ENCODE peak calls at places on chromosomes 12 and 14, in ten cellular contexts. One of them, this sample, is unnamed.

GRCh38 chr12:107894589-107894988 is 120.1 kb downstream of the ASCL4 start:
- DNase-seq in HepG2: no peak
- DNase-seq in right lobe of liver: no peak
- DNase-seq in mucosa of descending colon: no peak
- DNase-seq in Panc1: no peak
- DNase-seq in right cardiac atrium: no peak
- DNase-seq in neuronal stem cell: no peak
- DNase-seq in uterus: no peak
- DNase-seq in left ventricle myocardium inferior: no peak
- DNase-seq in upper lobe of right lung: no peak
- DNase-seq in this sample: no peak

GRCh38 chr14:93937519-93937918 is 10.4 kb downstream of the FAM181A start:
- DNase-seq in upper lobe of right lung: no peak
- DNase-seq in uterus: no peak
- DNase-seq in Panc1: no peak
- DNase-seq in mucosa of descending colon: no peak
- DNase-seq in left ventricle myocardium inferior: no peak
- DNase-seq in right cardiac atrium: no peak
- DNase-seq in HepG2: no peak
- DNase-seq in neuronal stem cell: no peak
- DNase-seq in right lobe of liver: no peak
- DNase-seq in this sample: peak; percentile 98

GRCh38 chr12:18551703-18552102 is 186.1 kb downstream of the PLCZ1 start:
- DNase-seq in Panc1: no peak
- DNase-seq in right lobe of liver: no peak
- DNase-seq in mucosa of descending colon: no peak
- DNase-seq in right cardiac atrium: no peak
- DNase-seq in uterus: no peak
- DNase-seq in upper lobe of right lung: no peak
- DNase-seq in HepG2: no peak
- DNase-seq in neuronal stem cell: no peak
- DNase-seq in left ventricle myocardium inferior: no peak
- DNase-seq in this sample: no peak

GRCh38 chr14:38357557-38357956 is 101.7 kb upstream of the CLEC14A start:
- DNase-seq in right cardiac atrium: no peak
- DNase-seq in mucosa of descending colon: no peak
- DNase-seq in uterus: peak; percentile 17
- DNase-seq in neuronal stem cell: no peak
- DNase-seq in Panc1: no peak
- DNase-seq in upper lobe of right lung: no peak
- DNase-seq in right lobe of liver: no peak
- DNase-seq in HepG2: no peak
- DNase-seq in left ventricle myocardium inferior: no peak
- DNase-seq in this sample: no peak

GRCh38 chr12:3003593-3003992 is 44.4 kb downstream of the TEAD4 start:
- DNase-seq in mucosa of descending colon: no peak
- DNase-seq in left ventricle myocardium inferior: no peak
- DNase-seq in neuronal stem cell: no peak
- DNase-seq in upper lobe of right lung: no peak
- DNase-seq in right lobe of liver: no peak
- DNase-seq in uterus: no peak
- DNase-seq in right cardiac atrium: no peak
- DNase-seq in HepG2: no peak
- DNase-seq in Panc1: no peak
- DNase-seq in this sample: no peak

GRCh38 chr14:72613196-72613974 is 280.5 kb downstream of the DPF3 start:
- DNase-seq in neuronal stem cell: no peak
- DNase-seq in Panc1: no peak
- DNase-seq in HepG2: no peak
- DNase-seq in right cardiac atrium: peak; percentile 91
- DNase-seq in right lobe of liver: peak; percentile 92
- DNase-seq in left ventricle myocardium inferior: peak; percentile 88
- DNase-seq in mucosa of descending colon: peak; percentile 37
- DNase-seq in uterus: peak; percentile 41
- DNase-seq in upper lobe of right lung: no peak
- DNase-seq in this sample: no peak

GRCh38 chr12:20487519-20487918 is 119.2 kb downstream of the PDE3A start:
- DNase-seq in Panc1: no peak
- DNase-seq in uterus: no peak
- DNase-seq in HepG2: no peak
- DNase-seq in upper lobe of right lung: no peak
- DNase-seq in left ventricle myocardium inferior: no peak
- DNase-seq in mucosa of descending colon: no peak
- DNase-seq in neuronal stem cell: no peak
- DNase-seq in right cardiac atrium: no peak
- DNase-seq in right lobe of liver: no peak
- DNase-seq in this sample: no peak

GRCh38 chr12:47078733-47079364 is 572 bp upstream of the PCED1B start:
- DNase-seq in right lobe of liver: peak; percentile 44
- DNase-seq in HepG2: no peak
- DNase-seq in neuronal stem cell: no peak
- DNase-seq in Panc1: no peak
- DNase-seq in uterus: peak; percentile 30
- DNase-seq in mucosa of descending colon: peak; percentile 26
- DNase-seq in right cardiac atrium: peak; percentile 69
- DNase-seq in upper lobe of right lung: peak; percentile 72
- DNase-seq in left ventricle myocardium inferior: no peak
- DNase-seq in this sample: no peak

GRCh38 chr12:102429755-102430154 is 50.6 kb downstream of the IGF1 start:
- DNase-seq in mucosa of descending colon: peak; percentile 3
- DNase-seq in right lobe of liver: no peak
- DNase-seq in Panc1: no peak
- DNase-seq in neuronal stem cell: no peak
- DNase-seq in HepG2: no peak
- DNase-seq in left ventricle myocardium inferior: no peak
- DNase-seq in right cardiac atrium: peak; percentile 56
- DNase-seq in uterus: no peak
- DNase-seq in upper lobe of right lung: no peak
- DNase-seq in this sample: no peak

GRCh38 chr14:55103005-55103640 is 25.9 kb upstream of the LGALS3 start:
- DNase-seq in HepG2: peak; percentile 95
- DNase-seq in neuronal stem cell: peak; percentile 31
- DNase-seq in mucosa of descending colon: peak; percentile 95
- DNase-seq in right cardiac atrium: peak; percentile 86
- DNase-seq in upper lobe of right lung: peak; percentile 92
- DNase-seq in Panc1: peak; percentile 74
- DNase-seq in left ventricle myocardium inferior: peak; percentile 70
- DNase-seq in right lobe of liver: peak; percentile 38
- DNase-seq in uterus: peak; percentile 94
- DNase-seq in this sample: peak; percentile 99

GRCh38 chr12:115700896-115701465 is 576.5 kb downstream of the MED13L start:
- DNase-seq in upper lobe of right lung: no peak
- DNase-seq in right cardiac atrium: no peak
- DNase-seq in neuronal stem cell: no peak
- DNase-seq in HepG2: no peak
- DNase-seq in Panc1: no peak
- DNase-seq in left ventricle myocardium inferior: no peak
- DNase-seq in uterus: no peak
- DNase-seq in mucosa of descending colon: no peak
- DNase-seq in right lobe of liver: no peak
- DNase-seq in this sample: no peak

GRCh38 chr12:80624986-80625530 is 82.4 kb upstream of the MYF6 start:
- DNase-seq in neuronal stem cell: no peak
- DNase-seq in upper lobe of right lung: no peak
- DNase-seq in right cardiac atrium: no peak
- DNase-seq in Panc1: no peak
- DNase-seq in left ventricle myocardium inferior: no peak
- DNase-seq in right lobe of liver: no peak
- DNase-seq in uterus: no peak
- DNase-seq in mucosa of descending colon: no peak
- DNase-seq in HepG2: no peak
- DNase-seq in this sample: no peak

GRCh38 chr12:12016284-12017100 is 54.2 kb upstream of the BCL2L14 start:
- DNase-seq in left ventricle myocardium inferior: no peak
- DNase-seq in neuronal stem cell: no peak
- DNase-seq in right cardiac atrium: no peak
- DNase-seq in mucosa of descending colon: no peak
- DNase-seq in Panc1: no peak
- DNase-seq in upper lobe of right lung: no peak
- DNase-seq in uterus: no peak
- DNase-seq in HepG2: no peak
- DNase-seq in right lobe of liver: no peak
- DNase-seq in this sample: no peak

GRCh38 chr14:45610303-45610702 is 357.3 kb upstream of the MIS18BP1 start:
- DNase-seq in neuronal stem cell: peak; percentile 17
- DNase-seq in HepG2: no peak
- DNase-seq in right cardiac atrium: no peak
- DNase-seq in uterus: no peak
- DNase-seq in left ventricle myocardium inferior: no peak
- DNase-seq in upper lobe of right lung: no peak
- DNase-seq in Panc1: no peak
- DNase-seq in mucosa of descending colon: peak; percentile 63
- DNase-seq in right lobe of liver: no peak
- DNase-seq in this sample: no peak

GRCh38 chr12:51601241-51601640 is 10.2 kb downstream of the SCN8A start:
- DNase-seq in neuronal stem cell: no peak
- DNase-seq in mucosa of descending colon: no peak
- DNase-seq in right lobe of liver: no peak
- DNase-seq in upper lobe of right lung: no peak
- DNase-seq in left ventricle myocardium inferior: no peak
- DNase-seq in Panc1: no peak
- DNase-seq in uterus: no peak
- DNase-seq in HepG2: no peak
- DNase-seq in right cardiac atrium: no peak
- DNase-seq in this sample: no peak

GRCh38 chr14:106821119-106821518 is 1294.7 kb downstream of the TMEM121 start:
- DNase-seq in HepG2: no peak
- DNase-seq in left ventricle myocardium inferior: no peak
- DNase-seq in right cardiac atrium: no peak
- DNase-seq in mucosa of descending colon: no peak
- DNase-seq in upper lobe of right lung: no peak
- DNase-seq in right lobe of liver: no peak
- DNase-seq in uterus: no peak
- DNase-seq in Panc1: no peak
- DNase-seq in neuronal stem cell: no peak
- DNase-seq in this sample: no peak

GRCh38 chr12:89947437-89948265 is 239.0 kb upstream of the ATP2B1 start:
- DNase-seq in upper lobe of right lung: no peak
- DNase-seq in HepG2: no peak
- DNase-seq in Panc1: peak; percentile 38
- DNase-seq in right lobe of liver: no peak
- DNase-seq in uterus: peak; percentile 55
- DNase-seq in mucosa of descending colon: peak; percentile 25
- DNase-seq in neuronal stem cell: no peak
- DNase-seq in right cardiac atrium: no peak
- DNase-seq in left ventricle myocardium inferior: no peak
- DNase-seq in this sample: no peak

GRCh38 chr12:60035835-60036234 is 440.0 kb downstream of the SLC16A7 start:
- DNase-seq in HepG2: no peak
- DNase-seq in upper lobe of right lung: no peak
- DNase-seq in left ventricle myocardium inferior: no peak
- DNase-seq in right cardiac atrium: no peak
- DNase-seq in uterus: no peak
- DNase-seq in neuronal stem cell: no peak
- DNase-seq in right lobe of liver: no peak
- DNase-seq in Panc1: no peak
- DNase-seq in mucosa of descending colon: no peak
- DNase-seq in this sample: no peak

GRCh38 chr14:24369463-24369862 is 1.5 kb downstream of the NFATC4 start:
- DNase-seq in Panc1: no peak
- DNase-seq in uterus: peak; percentile 36
- DNase-seq in left ventricle myocardium inferior: no peak
- DNase-seq in neuronal stem cell: no peak
- DNase-seq in right lobe of liver: no peak
- DNase-seq in upper lobe of right lung: no peak
- DNase-seq in HepG2: no peak
- DNase-seq in mucosa of descending colon: no peak
- DNase-seq in right cardiac atrium: peak; percentile 64
- DNase-seq in this sample: no peak
- H3K4me3 ChIP-seq in Panc1: no peak overlapping the region
- H3K4me3 ChIP-seq in uterus: peak overlapping the region; percentile 69
- H3K4me3 ChIP-seq in left ventricle myocardium inferior: peak overlapping the region; percentile 70
- H3K4me3 ChIP-seq in neuronal stem cell: peak overlapping the region; percentile 92
- H3K4me3 ChIP-seq in right lobe of liver: no peak overlapping the region
- H3K4me3 ChIP-seq in upper lobe of right lung: no peak overlapping the region
- H3K4me3 ChIP-seq in HepG2: no peak overlapping the region
- H3K4me3 ChIP-seq in mucosa of descending colon: no peak overlapping the region
- H3K4me3 ChIP-seq in right cardiac atrium: no peak overlapping the region
- H3K4me3 ChIP-seq in this sample: no peak overlapping the region

GRCh38 chr12:122403831-122404230 is 18.6 kb downstream of the CLIP1 start:
- DNase-seq in HepG2: no peak
- DNase-seq in uterus: no peak
- DNase-seq in neuronal stem cell: no peak
- DNase-seq in right cardiac atrium: no peak
- DNase-seq in mucosa of descending colon: no peak
- DNase-seq in Panc1: no peak
- DNase-seq in right lobe of liver: no peak
- DNase-seq in upper lobe of right lung: peak; percentile 44
- DNase-seq in left ventricle myocardium inferior: no peak
- DNase-seq in this sample: no peak
- H3K4me1 ChIP-seq in HepG2: peaks cover 66% of the 10 kb centered on the region
- H3K4me1 ChIP-seq in uterus: no peaks in the 10 kb centered on the region
- H3K4me1 ChIP-seq in neuronal stem cell: peaks cover 11% of the 10 kb centered on the region
- H3K4me1 ChIP-seq in right cardiac atrium: peaks cover 8% of the 10 kb centered on the region
- H3K4me1 ChIP-seq in mucosa of descending colon: peaks cover 18% of the 10 kb centered on the region
- H3K4me1 ChIP-seq in Panc1: peaks cover 71% of the 10 kb centered on the region
- H3K4me1 ChIP-seq in right lobe of liver: no peaks in the 10 kb centered on the region
- H3K4me1 ChIP-seq in upper lobe of right lung: peaks cover 24% of the 10 kb centered on the region
- H3K4me1 ChIP-seq in left ventricle myocardium inferior: peaks cover 49% of the 10 kb centered on the region
- H3K4me1 ChIP-seq in this sample: peaks cover 51% of the 10 kb centered on the region

DNA sequence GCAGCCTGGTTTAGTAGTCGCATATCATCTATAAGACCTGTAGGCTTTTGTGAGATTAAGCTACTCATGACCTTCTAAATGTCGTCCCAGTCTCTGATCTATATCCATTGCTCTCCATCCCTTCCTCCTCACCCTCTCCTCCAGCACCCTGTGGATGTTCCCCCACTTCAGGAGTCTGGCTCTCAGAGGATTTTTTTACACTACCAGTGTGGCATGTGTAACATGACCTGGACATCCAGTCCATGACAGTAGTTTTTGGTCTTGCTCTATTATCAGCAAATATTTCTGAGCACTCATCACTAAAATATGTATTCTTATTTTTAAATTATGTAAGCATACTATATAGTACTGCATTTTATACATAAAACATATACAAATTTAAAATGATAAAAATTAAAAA is 142.1 kb downstream of the DYRK2 start:
- DNase-seq in right cardiac atrium: no peak
- DNase-seq in mucosa of descending colon: no peak
- DNase-seq in neuronal stem cell: no peak
- DNase-seq in right lobe of liver: no peak
- DNase-seq in left ventricle myocardium inferior: no peak
- DNase-seq in upper lobe of right lung: no peak
- DNase-seq in uterus: no peak
- DNase-seq in HepG2: no peak
- DNase-seq in Panc1: no peak
- DNase-seq in this sample: no peak
- H3K4me3 ChIP-seq in right cardiac atrium: no peak overlapping the region
- H3K4me3 ChIP-seq in mucosa of descending colon: no peak overlapping the region
- H3K4me3 ChIP-seq in neuronal stem cell: no peak overlapping the region
- H3K4me3 ChIP-seq in right lobe of liver: no peak overlapping the region
- H3K4me3 ChIP-seq in left ventricle myocardium inferior: no peak overlapping the region
- H3K4me3 ChIP-seq in upper lobe of right lung: no peak overlapping the region
- H3K4me3 ChIP-seq in uterus: no peak overlapping the region
- H3K4me3 ChIP-seq in HepG2: no peak overlapping the region
- H3K4me3 ChIP-seq in Panc1: no peak overlapping the region
- H3K4me3 ChIP-seq in this sample: no peak overlapping the region

DNA sequence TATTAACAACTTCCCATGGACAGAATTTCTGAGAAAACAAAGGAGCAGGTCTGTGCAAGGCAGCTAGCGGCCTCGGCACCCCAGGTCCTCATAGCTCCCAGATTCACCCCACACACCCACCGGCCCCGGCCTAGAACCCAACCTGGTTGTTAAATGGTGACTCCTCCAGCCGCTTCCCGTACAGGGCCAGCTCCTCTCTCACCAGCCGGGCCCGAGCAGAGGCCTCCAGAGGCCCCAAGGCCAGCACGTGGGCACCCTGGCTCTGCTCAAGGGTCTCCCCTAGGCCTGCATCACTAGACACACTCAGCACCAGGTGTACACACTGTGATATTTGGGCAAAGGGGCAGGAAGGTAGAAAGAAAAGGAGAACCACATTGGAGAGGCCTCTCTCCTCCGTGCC is 30.3 kb downstream of the TEP1 start:
- DNase-seq in neuronal stem cell: no peak
- DNase-seq in uterus: no peak
- DNase-seq in mucosa of descending colon: no peak
- DNase-seq in Panc1: no peak
- DNase-seq in right cardiac atrium: no peak
- DNase-seq in left ventricle myocardium inferior: no peak
- DNase-seq in HepG2: no peak
- DNase-seq in upper lobe of right lung: no peak
- DNase-seq in right lobe of liver: no peak
- DNase-seq in this sample: no peak
- H3K4me1 ChIP-seq in neuronal stem cell: no peaks in the 10 kb centered on the region
- H3K4me1 ChIP-seq in uterus: no peaks in the 10 kb centered on the region
- H3K4me1 ChIP-seq in mucosa of descending colon: no peaks in the 10 kb centered on the region
- H3K4me1 ChIP-seq in Panc1: no peaks in the 10 kb centered on the region
- H3K4me1 ChIP-seq in right cardiac atrium: no peaks in the 10 kb centered on the region
- H3K4me1 ChIP-seq in left ventricle myocardium inferior: no peaks in the 10 kb centered on the region
- H3K4me1 ChIP-seq in HepG2: no peaks in the 10 kb centered on the region
- H3K4me1 ChIP-seq in upper lobe of right lung: no peaks in the 10 kb centered on the region
- H3K4me1 ChIP-seq in right lobe of liver: no peaks in the 10 kb centered on the region
- H3K4me1 ChIP-seq in this sample: no peaks in the 10 kb centered on the region